ENCODE peak calls at places on chromosomes 11 and 22, in ten cellular contexts. F is neural progenitor cell, B is tibial artery, U is lower lobe of right lung, N is fibroblast of lung, K is endothelial cell, W is WERI-Rb-1, G is foreskin fibroblast, D is cardiac fibroblast, Q is transverse colon. T is an unnamed sample.

GRCh38 chr11:1482581-1483444 is 3.8 kb downstream of the MOB2 start:
- DNase-seq in F (no peak), B (peak; percentile 28), U (peak; percentile 67), N (no peak), K (no peak), W (no peak), G (no peak), D (no peak), Q (no peak), T (peak; percentile 43)

GRCh38 chr11:10858505-10859360 is 880 bp upstream of the ZBED5 start:
- DNase-seq in F (peak; percentile 82), B (peak; percentile 64), U (peak; percentile 76), N (no peak), K (peak; percentile 68), W (peak; percentile 57), G (peak; percentile 71), D (no peak), Q (peak; percentile 70), T (no peak)

GRCh38 chr11:129013737-129014475 is 71.2 kb upstream of the TP53AIP1 start:
- DNase-seq in F (no peak), B (no peak), U (no peak), N (no peak), K (no peak), W (no peak), G (no peak), D (no peak), Q (peak; percentile 60), T (no peak)

GRCh38 chr11:11016943-11017342 is 159.1 kb upstream of the ZBED5 start:
- DNase-seq in F (no peak), B (no peak), U (no peak), N (no peak), K (no peak), W (no peak), G (no peak), D (no peak), Q (no peak), T (no peak)

GRCh38 chr11:114061053-114062049 is 1.8 kb downstream of the ZBTB16 start:
- DNase-seq in F (peak; percentile 55), B (no peak), U (peak; percentile 55), N (no peak), K (peak; percentile 18), W (no peak), G (peak; percentile 73), D (peak; percentile 71), Q (no peak), T (no peak)

GRCh38 chr11:64802370-64803162 is 448 bp downstream of the MAP4K2 start:
- DNase-seq in F (no peak), B (peak; percentile 32), U (no peak), N (no peak), K (no peak), W (peak; percentile 48), G (peak; percentile 12), D (no peak), Q (peak; percentile 32), T (no peak)

GRCh38 chr11:11413776-11414175 is 60.7 kb upstream of the CSNK2A3 start:
- DNase-seq in F (no peak), B (no peak), U (no peak), N (no peak), K (no peak), W (no peak), G (no peak), D (no peak), Q (no peak), T (no peak)

GRCh38 chr22:31313366-31314147 is 21.3 kb upstream of the PIK3IP1 start:
- DNase-seq in F (peak; percentile 75), B (peak; percentile 62), U (peak; percentile 89), N (peak; percentile 61), K (peak; percentile 72), W (peak; percentile 62), G (peak; percentile 78), D (peak; percentile 95), Q (peak; percentile 85), T (peak; percentile 57)

GRCh38 chr11:66232769-66233168 is 35.7 kb upstream of the RAB1B start:
- DNase-seq in F (no peak), B (no peak), U (no peak), N (no peak), K (no peak), W (no peak), G (no peak), D (no peak), Q (no peak), T (no peak)

GRCh38 chr11:66233301-66233700 is 35.1 kb upstream of the RAB1B start:
- DNase-seq in F (no peak), B (no peak), U (no peak), N (no peak), K (no peak), W (no peak), G (no peak), D (no peak), Q (no peak), T (no peak)

GRCh38 chr11:66231561-66231960 is 36.9 kb upstream of the RAB1B start:
- DNase-seq in F (no peak), B (no peak), U (no peak), N (no peak), K (no peak), W (no peak), G (no peak), D (no peak), Q (no peak), T (no peak)

GRCh38 chr11:66237867-66238266 is 30.6 kb upstream of the RAB1B start:
- DNase-seq in F (no peak), B (no peak), U (no peak), N (no peak), K (no peak), W (no peak), G (no peak), D (no peak), Q (no peak), T (no peak)

DNA sequence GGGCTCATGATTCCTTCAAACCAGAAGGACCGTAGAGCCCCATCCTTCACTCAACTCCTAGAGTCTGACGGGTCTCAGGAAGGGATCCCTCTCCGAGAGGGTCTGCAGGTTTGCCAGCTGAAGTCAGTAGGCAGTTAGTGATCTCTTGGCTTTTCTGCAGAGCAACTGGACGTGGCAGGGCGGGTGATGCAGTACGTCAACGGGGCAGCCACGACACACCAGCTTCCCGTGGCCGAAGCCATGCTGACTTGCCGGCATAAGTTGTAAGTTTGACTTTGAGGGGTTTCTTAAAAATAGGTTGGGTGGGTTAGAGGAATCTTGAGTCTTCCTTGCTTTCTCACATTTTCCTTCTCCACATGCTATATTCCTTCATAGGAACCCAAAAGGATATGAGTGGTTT is 33.3 kb upstream of the RAB1B start:
- DNase-seq in F (no peak), B (no peak), U (no peak), N (no peak), K (no peak), W (no peak), G (no peak), D (no peak), Q (no peak), T (no peak)
- TF ChIP-seq CTCF in F (no peak), B (no peak), U (no peak), N (no peak), K (no peak), W (no peak), G (no peak), D (no peak), Q (no peak), T (no peak)

GRCh38 chr11:135035282-135035681 is 623.2 kb upstream of the B3GAT1 start:
- DNase-seq in F (no peak), B (no peak), U (no peak), N (no peak), K (no peak), W (no peak), G (no peak), D (no peak), Q (no peak), T (no peak)

GRCh38 chr11:135037828-135038227 is 625.8 kb upstream of the B3GAT1 start:
- DNase-seq in F (no peak), B (no peak), U (no peak), N (no peak), K (no peak), W (no peak), G (no peak), D (no peak), Q (no peak), T (no peak)

GRCh38 chr11:135036488-135037297 is 624.7 kb upstream of the B3GAT1 start:
- DNase-seq in F (no peak), B (no peak), U (no peak), N (no peak), K (no peak), W (no peak), G (no peak), D (no peak), Q (no peak), T (no peak)

DNA sequence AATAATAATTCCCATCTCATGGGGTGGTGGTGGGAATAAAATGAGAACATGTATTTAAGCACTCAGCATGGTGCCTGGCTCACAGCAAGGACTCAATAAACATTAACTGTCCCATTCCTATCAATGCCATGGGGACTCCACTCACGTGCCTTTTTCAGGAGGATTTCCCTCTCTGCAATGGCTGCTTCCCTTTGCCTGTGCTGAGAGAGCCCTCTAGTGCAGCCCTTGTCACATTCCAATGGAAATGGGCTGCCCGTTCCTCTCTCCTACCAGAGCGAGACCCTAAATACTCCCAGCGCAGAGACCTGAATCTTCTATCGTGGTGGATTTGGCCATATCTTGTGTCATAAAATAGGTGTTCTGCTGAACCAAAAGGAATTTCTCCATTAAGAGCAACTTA is 621.5 kb upstream of the B3GAT1 start:
- DNase-seq in F (peak; percentile 76), B (no peak), U (no peak), N (peak; percentile 0), K (peak; percentile 51), W (peak; percentile 66), G (peak; percentile 4), D (peak; percentile 1), Q (no peak), T (no peak)
- TF ChIP-seq CTCF in F (peak; percentile 71), B (peak; percentile 37), U (peak; percentile 29), N (peak; percentile 7), K (no peak), W (peak; percentile 78), G (no peak), D (no peak), Q (no peak), T (no peak)

GRCh38 chr22:38292694-38293093 is 19.9 kb upstream of the TMEM184B start:
- DNase-seq in F (no peak), B (no peak), U (no peak), N (no peak), K (no peak), W (no peak), G (peak; percentile 51), D (peak; percentile 79), Q (no peak), T (no peak)

GRCh38 chr22:38294193-38294592 is 21.4 kb upstream of the TMEM184B start:
- DNase-seq in F (no peak), B (no peak), U (no peak), N (no peak), K (no peak), W (no peak), G (no peak), D (no peak), Q (no peak), T (no peak)

GRCh38 chr22:38290347-38290746 is 17.5 kb upstream of the TMEM184B start:
- DNase-seq in F (no peak), B (no peak), U (no peak), N (no peak), K (no peak), W (no peak), G (no peak), D (no peak), Q (peak; percentile 69), T (no peak)

GRCh38 chr22:38289583-38290082 is 16.8 kb upstream of the TMEM184B start:
- DNase-seq in F (no peak), B (no peak), U (peak; percentile 76), N (no peak), K (no peak), W (no peak), G (no peak), D (no peak), Q (no peak), T (no peak)

GRCh38 chr22:38291201-38291777 is 18.5 kb upstream of the TMEM184B start:
- DNase-seq in F (no peak), B (no peak), U (no peak), N (no peak), K (no peak), W (no peak), G (no peak), D (no peak), Q (no peak), T (no peak)
- TF ChIP-seq CTCF in F (no peak), B (no peak), U (no peak), N (no peak), K (no peak), W (no peak), G (no peak), D (no peak), Q (no peak), T (no peak)

GRCh38 chr11:40241524-40242037 is 1217.9 kb downstream of the LRRC4C start:
- DNase-seq in F (no peak), B (peak; percentile 24), U (no peak), N (peak; percentile 95), K (no peak), W (no peak), G (no peak), D (peak; percentile 8), Q (no peak), T (no peak)
- TF ChIP-seq CTCF in F (no peak), B (no peak), U (no peak), N (no peak), K (no peak), W (no peak), G (no peak), D (no peak), Q (no peak), T (no peak)